ENCODE peak calls at places on chromosome 6, in seven cellular contexts. Q is NCI-H1417; A is astrocyte of the cerebellum; J is epithelial cell of prostate; F is NCI-H460; Z is bronchial epithelial cell; C is activated CD4-positive, alpha-beta T cell treated with anti-CD3 and anti-CD28 coated beads, Interleukin-2, amount 10 ng/mL, durations not matched to agents 7 days and 5 days. Y is an unnamed sample.

GRCh38 chr6:130525378-130525777 is 159.6 kb downstream of the TMEM200A start:
- DNase-seq in Q (no peak), A (no peak), J (no peak), F (no peak), Z (no peak), C (no peak), Y (no peak)

GRCh38 chr6:31120151-31120915 is at the start of gene CDSN:
- DNase-seq in Q (no peak), A (no peak), J (no peak), F (no peak), Z (no peak), C (no peak), Y (no peak)

GRCh38 chr6:129672883-129673631 is 36.9 kb downstream of the ARHGAP18 start:
- DNase-seq in Q (no peak), A (peak; percentile 56), J (no peak), F (no peak), Z (peak; percentile 89), C (peak; percentile 43), Y (no peak)

GRCh38 chr6:127204278-127204677 is 62.4 kb upstream of the RNF146 start:
- DNase-seq in Q (no peak), A (no peak), J (no peak), F (no peak), Z (no peak), C (no peak), Y (no peak)

GRCh38 chr6:64084201-64084663 is 448.6 kb downstream of the PHF3 start:
- DNase-seq in Q (no peak), A (no peak), J (no peak), F (no peak), Z (no peak), C (no peak), Y (no peak)

GRCh38 chr6:112282217-112282616 is 27.9 kb upstream of the LAMA4 start:
- DNase-seq in Q (no peak), A (peak; percentile 59), J (peak; percentile 26), F (no peak), Z (peak; percentile 64), C (no peak), Y (no peak)

GRCh38 chr6:20846602-20847028 is 312.4 kb downstream of the CDKAL1 start:
- DNase-seq in Q (no peak), A (no peak), J (no peak), F (no peak), Z (peak; percentile 10), C (no peak), Y (no peak)

GRCh38 chr6:1103945-1104623 is 207.8 kb upstream of the FOXQ1 start:
- DNase-seq in Q (no peak), A (no peak), J (no peak), F (no peak), Z (no peak), C (no peak), Y (no peak)

GRCh38 chr6:107101211-107101610 is 14.1 kb downstream of the BEND3 start:
- DNase-seq in Q (no peak), A (no peak), J (no peak), F (no peak), Z (no peak), C (no peak), Y (no peak)

GRCh38 chr6:134925800-134926199 is 24.1 kb downstream of the ALDH8A1 start:
- DNase-seq in Q (no peak), A (no peak), J (peak; percentile 79), F (no peak), Z (peak; percentile 97), C (no peak), Y (no peak)